ENCODE peak calls at places on chromosomes 6 and 20, in four cellular contexts. One of them, this sample, is unnamed.

GRCh38 chr6:48671506-48671905 is 560.5 kb upstream of the PTCHD4 start:
- DNase-seq in H1: no peak
- DNase-seq in stomach: no peak
- DNase-seq in transverse colon: no peak
- DNase-seq in this sample: no peak

GRCh38 chr20:36167826-36168634 is 13.5 kb downstream of the EPB41L1 start:
- DNase-seq in H1: no peak
- DNase-seq in stomach: no peak
- DNase-seq in transverse colon: no peak
- DNase-seq in this sample: no peak

GRCh38 chr6:41199427-41200246 is 1.3 kb downstream of the TREML2 start:
- DNase-seq in H1: no peak
- DNase-seq in stomach: no peak
- DNase-seq in transverse colon: no peak
- DNase-seq in this sample: peak

GRCh38 chr6:157264701-157265100 is 58.6 kb downstream of the TMEM242 start:
- DNase-seq in H1: no peak
- DNase-seq in stomach: peak
- DNase-seq in transverse colon: no peak
- DNase-seq in this sample: no peak

GRCh38 chr6:165881812-165882211 is 218.8 kb upstream of the PDE10A start:
- DNase-seq in H1: no peak
- DNase-seq in stomach: no peak
- DNase-seq in transverse colon: no peak
- DNase-seq in this sample: peak

GRCh38 chr20:63216041-63216848 is at the start of gene YTHDF1:
- DNase-seq in H1: peak
- DNase-seq in stomach: peak
- DNase-seq in transverse colon: peak
- DNase-seq in this sample: peak

GRCh38 chr6:110859335-110859792 is 15.2 kb upstream of the AMD1 start:
- DNase-seq in H1: no peak
- DNase-seq in stomach: no peak
- DNase-seq in transverse colon: no peak
- DNase-seq in this sample: no peak

GRCh38 chr6:29975561-29975907 is 33.2 kb downstream of the HLA-A start:
- DNase-seq in H1: no peak
- DNase-seq in stomach: no peak
- DNase-seq in transverse colon: no peak
- DNase-seq in this sample: no peak

GRCh38 chr6:3895303-3895635 is 46.1 kb downstream of the FAM50B start:
- DNase-seq in H1: no peak
- DNase-seq in stomach: no peak
- DNase-seq in transverse colon: no peak
- DNase-seq in this sample: no peak

GRCh38 chr20:59031326-59032022 is 661 bp downstream of the ATP5F1E start:
- DNase-seq in H1: no peak
- DNase-seq in stomach: no peak
- DNase-seq in transverse colon: no peak
- DNase-seq in this sample: peak

GRCh38 chr6:134436950-134437349 is 119.0 kb upstream of the SGK1 start:
- DNase-seq in H1: no peak
- DNase-seq in stomach: no peak
- DNase-seq in transverse colon: no peak
- DNase-seq in this sample: no peak

GRCh38 chr20:3406481-3407425 is 716 bp downstream of the DNAAF9 start:
- DNase-seq in H1: no peak
- DNase-seq in stomach: peak
- DNase-seq in transverse colon: peak
- DNase-seq in this sample: no peak

GRCh38 chr6:169084067-169084466 is 169.6 kb downstream of the THBS2 start:
- DNase-seq in H1: no peak
- DNase-seq in stomach: no peak
- DNase-seq in transverse colon: no peak
- DNase-seq in this sample: peak

GRCh38 chr6:32865724-32866443 is 11.9 kb downstream of the PSMB9 start:
- DNase-seq in H1: no peak
- DNase-seq in stomach: no peak
- DNase-seq in transverse colon: no peak
- DNase-seq in this sample: peak

GRCh38 chr20:53468583-53468982 is 125.1 kb downstream of the ZNF217 start:
- DNase-seq in H1: no peak
- DNase-seq in stomach: no peak
- DNase-seq in transverse colon: no peak
- DNase-seq in this sample: no peak

GRCh38 chr6:143368426-143368825 is 82.1 kb downstream of the ADAT2 start:
- DNase-seq in H1: no peak
- DNase-seq in stomach: no peak
- DNase-seq in transverse colon: no peak
- DNase-seq in this sample: no peak

GRCh38 chr6:158817298-158818007 is 1.7 kb downstream of the EZR start:
- DNase-seq in H1: no peak
- DNase-seq in stomach: peak
- DNase-seq in transverse colon: peak
- DNase-seq in this sample: no peak

GRCh38 chr6:159097256-159097655 is 52.5 kb upstream of the TAGAP start:
- DNase-seq in H1: no peak
- DNase-seq in stomach: no peak
- DNase-seq in transverse colon: no peak
- DNase-seq in this sample: no peak

GRCh38 chr6:86949776-86950175 is 12.4 kb downstream of the HTR1E start:
- DNase-seq in H1: no peak
- DNase-seq in stomach: no peak
- DNase-seq in transverse colon: no peak
- DNase-seq in this sample: no peak

GRCh38 chr6:73394577-73395354 is at the start of gene DDX43:
- DNase-seq in H1: no peak
- DNase-seq in stomach: no peak
- DNase-seq in transverse colon: peak
- DNase-seq in this sample: no peak

GRCh38 chr6:63927538-63927937 is 291.9 kb downstream of the PHF3 start:
- DNase-seq in H1: no peak
- DNase-seq in stomach: no peak
- DNase-seq in transverse colon: no peak
- DNase-seq in this sample: no peak

GRCh38 chr6:111982681-111983080 is 71.2 kb upstream of the CCN6 start:
- DNase-seq in H1: no peak
- DNase-seq in stomach: no peak
- DNase-seq in transverse colon: no peak
- DNase-seq in this sample: no peak

GRCh38 chr6:154872605-154873004 is 122.5 kb upstream of the TIAM2 start:
- DNase-seq in H1: peak
- DNase-seq in stomach: no peak
- DNase-seq in transverse colon: no peak
- DNase-seq in this sample: no peak

DNA sequence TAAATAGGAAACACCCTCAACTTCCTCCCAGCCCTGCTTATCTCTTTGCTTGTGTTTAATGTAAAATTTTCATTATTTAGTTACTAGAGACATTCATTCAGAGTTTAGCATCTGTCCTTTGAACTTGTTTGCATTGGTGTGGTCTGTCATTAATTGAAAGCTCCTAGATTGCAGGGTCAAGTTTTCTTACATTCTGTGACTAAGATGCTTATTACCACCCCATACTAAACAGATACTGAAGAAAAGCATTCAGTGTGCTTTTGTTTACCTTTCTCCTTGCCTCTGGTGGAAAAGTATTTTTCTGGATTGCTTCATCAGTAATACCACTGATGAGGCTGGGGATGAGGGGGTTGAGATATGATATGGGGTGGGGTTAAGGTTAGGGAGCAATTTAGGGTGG is 199.0 kb downstream of the SAMD5 start:
- DNase-seq in H1: no peak
- DNase-seq in stomach: no peak
- DNase-seq in transverse colon: no peak
- DNase-seq in this sample: no peak
- TF ChIP-seq POLR2A in H1: no peak
- TF ChIP-seq POLR2A in stomach: no peak
- TF ChIP-seq POLR2A in transverse colon: no peak
- TF ChIP-seq POLR2A in this sample: no peak

DNA sequence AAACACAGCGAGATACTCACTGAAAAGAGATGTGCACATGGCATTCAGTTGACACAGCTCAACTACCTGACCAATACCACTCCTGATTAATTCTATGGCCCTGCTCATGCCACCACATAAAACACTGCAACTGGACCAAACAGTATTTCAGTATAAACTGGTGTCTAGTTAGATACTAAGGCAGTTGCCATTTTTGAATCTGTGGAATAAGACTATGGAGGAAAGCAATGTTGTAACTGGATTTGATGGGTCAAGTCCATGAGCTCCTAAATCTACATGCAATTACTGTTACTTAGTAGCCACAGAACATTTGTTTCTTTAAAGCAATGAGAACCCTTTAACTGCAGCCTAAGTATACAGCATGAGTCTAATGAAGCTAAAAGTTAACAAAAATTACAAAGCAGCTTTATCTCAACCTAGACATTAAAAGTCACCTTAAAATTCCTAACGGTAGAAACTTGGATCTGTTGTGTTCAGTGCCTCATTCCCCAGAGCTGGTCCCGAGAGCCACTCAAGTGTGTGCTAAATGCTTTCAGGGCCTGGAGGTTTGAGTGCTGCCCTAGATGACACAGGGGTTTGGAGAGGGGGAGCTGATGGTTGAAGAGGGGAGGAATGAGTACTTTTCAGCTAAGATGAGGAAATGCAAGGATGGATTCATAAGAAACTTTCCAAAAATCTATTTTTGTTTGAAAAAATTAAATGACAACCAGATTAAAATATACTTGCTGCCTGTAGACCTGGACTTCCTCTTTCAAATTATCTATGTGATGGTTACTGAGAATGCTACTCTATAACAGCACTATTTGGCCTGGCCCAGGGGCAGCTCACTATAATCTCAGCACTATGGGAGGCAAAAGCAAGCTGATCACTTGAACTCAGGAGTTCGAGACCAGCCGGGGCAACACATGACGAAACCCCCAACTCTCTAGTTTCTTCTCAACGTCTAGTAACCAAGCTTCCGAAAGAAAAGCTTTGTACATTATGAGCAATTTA is 15.6 kb downstream of the SNX5 start:
- DNase-seq in H1: no peak
- DNase-seq in stomach: no peak
- DNase-seq in transverse colon: no peak
- DNase-seq in this sample: no peak
- TF ChIP-seq POLR2AphosphoS5 in H1: no peak
- TF ChIP-seq POLR2AphosphoS5 in stomach: no peak
- TF ChIP-seq POLR2AphosphoS5 in transverse colon: no peak
- TF ChIP-seq POLR2AphosphoS5 in this sample: no peak

DNA sequence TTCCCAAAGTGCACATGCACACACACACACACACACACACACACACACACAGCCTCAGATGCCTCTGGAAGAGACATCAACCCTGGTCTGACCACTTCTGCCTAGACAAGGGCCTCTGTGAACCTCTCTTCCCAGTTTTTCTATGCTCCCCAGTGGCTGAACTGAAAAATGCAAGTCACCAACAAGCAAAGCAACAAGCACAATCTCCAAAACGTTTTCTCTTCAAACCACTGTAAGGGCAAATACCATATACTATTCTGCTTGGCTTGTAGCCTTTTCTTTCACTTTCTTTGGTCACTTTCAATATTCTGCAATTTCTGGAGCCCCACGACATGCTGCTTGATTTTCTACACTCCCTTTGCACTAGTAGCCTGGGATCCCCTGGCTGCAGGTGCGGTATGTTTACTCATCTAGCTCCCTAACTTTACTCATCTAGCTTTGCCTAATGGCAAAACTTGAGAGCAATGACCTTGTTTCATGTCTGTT is 121.4 kb upstream of the DST start:
- DNase-seq in H1: no peak
- DNase-seq in stomach: no peak
- DNase-seq in transverse colon: no peak
- DNase-seq in this sample: no peak
- TF ChIP-seq CTCF in H1: peak
- TF ChIP-seq CTCF in stomach: peak
- TF ChIP-seq CTCF in transverse colon: peak
- TF ChIP-seq CTCF in this sample: peak

GRCh38 chr6:43021270-43022047 is at the start of gene RRP36:
- DNase-seq in H1: no peak
- DNase-seq in stomach: peak
- DNase-seq in transverse colon: peak
- DNase-seq in this sample: peak
- TF ChIP-seq POLR2A in H1: no peak
- TF ChIP-seq POLR2A in stomach: no peak
- TF ChIP-seq POLR2A in transverse colon: peak
- TF ChIP-seq POLR2A in this sample: no peak

GRCh38 chr20:22836877-22837276 is 198.2 kb upstream of the SSTR4 start:
- DNase-seq in H1: no peak
- DNase-seq in stomach: no peak
- DNase-seq in transverse colon: no peak
- DNase-seq in this sample: peak
- TF ChIP-seq POLR2AphosphoS5 in H1: no peak
- TF ChIP-seq POLR2AphosphoS5 in stomach: no peak
- TF ChIP-seq POLR2AphosphoS5 in transverse colon: no peak
- TF ChIP-seq POLR2AphosphoS5 in this sample: no peak

GRCh38 chr6:98836025-98836961 is 1.9 kb downstream of the POU3F2 start:
- DNase-seq in H1: no peak
- DNase-seq in stomach: no peak
- DNase-seq in transverse colon: no peak
- DNase-seq in this sample: no peak
- TF ChIP-seq CTCF in H1: no peak
- TF ChIP-seq CTCF in stomach: no peak
- TF ChIP-seq CTCF in transverse colon: no peak
- TF ChIP-seq CTCF in this sample: no peak